ENCODE peak calls at places on chromosomes 13 and 19, in eight cellular contexts. P is thoracic aorta; G is cardiac muscle cell; E is left lung; U is CD8-positive, alpha-beta T cell; T is neural progenitor cell; M is keratinocyte; A is fibroblast of lung. Q is an unnamed sample. For H3K36me3, the result is how much of the 10 kb centered on the place peaks cover.

GRCh38 chr13:30932481-30933333 is at the start of gene TEX26:
- DNase-seq in P (no peak), G (peak), E (peak), U (no peak), T (peak), M (no peak), A (peak), Q (peak)

GRCh38 chr19:5470264-5470671 is 15.1 kb downstream of the ZNRF4 start:
- DNase-seq in P (no peak), G (no peak), E (no peak), U (no peak), T (no peak), M (peak), A (no peak), Q (no peak)

GRCh38 chr13:112955956-112956355 is 13.1 kb upstream of the MCF2L start:
- DNase-seq in P (no peak), G (no peak), E (no peak), U (no peak), T (no peak), M (no peak), A (no peak), Q (no peak)

GRCh38 chr19:10655457-10656312 is 1.5 kb downstream of the ILF3 start:
- DNase-seq in P (no peak), G (peak), E (no peak), U (no peak), T (peak), M (no peak), A (no peak), Q (peak)

GRCh38 chr13:26693749-26694463 is 66.7 kb downstream of the GPR12 start:
- DNase-seq in P (no peak), G (no peak), E (no peak), U (no peak), T (no peak), M (no peak), A (no peak), Q (no peak)

GRCh38 chr19:56015756-56016155 is 29.2 kb downstream of the NLRP5 start:
- DNase-seq in P (no peak), G (peak), E (no peak), U (no peak), T (peak), M (no peak), A (no peak), Q (no peak)

GRCh38 chr19:34365463-34366401 is 736 bp downstream of the GPI start:
- DNase-seq in P (no peak), G (peak), E (peak), U (peak), T (peak), M (no peak), A (peak), Q (no peak)

GRCh38 chr13:83350569-83350968 is 531.7 kb downstream of the SLITRK1 start:
- DNase-seq in P (no peak), G (no peak), E (no peak), U (no peak), T (no peak), M (no peak), A (peak), Q (peak)

GRCh38 chr19:22527554-22527953 is 105.4 kb upstream of the ZNF98 start:
- DNase-seq in P (no peak), G (no peak), E (no peak), U (no peak), T (no peak), M (no peak), A (no peak), Q (no peak)

GRCh38 chr19:53553865-53554791 is 16.2 kb downstream of the ZNF331 start:
- DNase-seq in P (peak), G (peak), E (peak), U (peak), T (no peak), M (peak), A (peak), Q (peak)

GRCh38 chr13:31138515-31138914 is 23.2 kb downstream of the HSPH1 start:
- DNase-seq in P (no peak), G (no peak), E (no peak), U (no peak), T (no peak), M (no peak), A (no peak), Q (no peak)

GRCh38 chr13:46543307-46543706 is 9.7 kb upstream of the LRCH1 start:
- DNase-seq in P (no peak), G (no peak), E (no peak), U (no peak), T (no peak), M (no peak), A (no peak), Q (no peak)

GRCh38 chr13:45368571-45368970 is 27.6 kb upstream of the TPT1 start:
- DNase-seq in P (no peak), G (no peak), E (no peak), U (no peak), T (no peak), M (no peak), A (no peak), Q (no peak)

GRCh38 chr19:7515471-7516226 is at the start of gene ZNF358:
- DNase-seq in P (peak), G (peak), E (peak), U (peak), T (peak), M (no peak), A (peak), Q (peak)

GRCh38 chr19:8585894-8586750 is 8.9 kb upstream of the MYO1F start:
- DNase-seq in P (no peak), G (peak), E (peak), U (peak), T (peak), M (no peak), A (no peak), Q (no peak)

GRCh38 chr19:54149021-54149812 is 10.3 kb downstream of the LENG1 start:
- DNase-seq in P (no peak), G (no peak), E (no peak), U (no peak), T (no peak), M (no peak), A (no peak), Q (no peak)

GRCh38 chr13:73900591-73900990 is 233.6 kb downstream of the KLF12 start:
- DNase-seq in P (no peak), G (no peak), E (no peak), U (no peak), T (no peak), M (no peak), A (no peak), Q (no peak)

GRCh38 chr13:114089751-114090400 is 42.5 kb downstream of the RASA3 start:
- DNase-seq in P (no peak), G (no peak), E (no peak), U (no peak), T (no peak), M (no peak), A (no peak), Q (no peak)

GRCh38 chr19:9797871-9798270 is 21.0 kb downstream of the FBXL12 start:
- DNase-seq in P (no peak), G (no peak), E (no peak), U (no peak), T (no peak), M (no peak), A (no peak), Q (no peak)

GRCh38 chr13:99384468-99384867 is 77.3 kb upstream of the GPR183 start:
- DNase-seq in P (no peak), G (no peak), E (no peak), U (peak), T (no peak), M (no peak), A (no peak), Q (no peak)

GRCh38 chr13:79631260-79631659 is 150.3 kb downstream of the NDFIP2 start:
- DNase-seq in P (no peak), G (no peak), E (no peak), U (no peak), T (no peak), M (peak), A (peak), Q (peak)

GRCh38 chr19:33100894-33101644 is 20.1 kb downstream of the GPATCH1 start:
- DNase-seq in P (no peak), G (no peak), E (no peak), U (no peak), T (no peak), M (no peak), A (no peak), Q (no peak)
- H3K27ac ChIP-seq in P (no peak), G (no peak), E (no peak), U (no peak), T (no peak), M (no peak), A (no peak), Q (no peak)

GRCh38 chr13:81197966-81198365 is 857.0 kb upstream of the SPRY2 start:
- DNase-seq in P (no peak), G (no peak), E (no peak), U (no peak), T (no peak), M (no peak), A (no peak), Q (no peak)
- TF ChIP-seq CTCF in P (no peak), G (no peak), E (no peak), U (no peak), T (no peak), M (no peak), A (no peak), Q (no peak)

GRCh38 chr19:44657211-44657921 is 13.7 kb downstream of the PVR start:
- DNase-seq in P (peak), G (peak), E (peak), U (peak), T (peak), M (no peak), A (peak), Q (peak)
- H3K36me3 ChIP-seq in P (half or more), G (under half), E (half or more), U (under half), T (under half), M (half or more), A (under half), Q (half or more)

GRCh38 chr19:58429745-58430144 is 10.2 kb downstream of the ZNF132 start:
- DNase-seq in P (no peak), G (no peak), E (no peak), U (no peak), T (no peak), M (no peak), A (no peak), Q (no peak)

GRCh38 chr19:58434217-58434616 is 5.7 kb downstream of the ZNF132 start:
- DNase-seq in P (no peak), G (no peak), E (no peak), U (no peak), T (no peak), M (no peak), A (peak), Q (no peak)

GRCh38 chr19:58428617-58429016 is 11.3 kb downstream of the ZNF132 start:
- DNase-seq in P (no peak), G (no peak), E (no peak), U (no peak), T (no peak), M (peak), A (no peak), Q (no peak)
- H3K27ac ChIP-seq in P (no peak), G (no peak), E (no peak), U (no peak), T (no peak), M (peak), A (no peak), Q (no peak)

DNA sequence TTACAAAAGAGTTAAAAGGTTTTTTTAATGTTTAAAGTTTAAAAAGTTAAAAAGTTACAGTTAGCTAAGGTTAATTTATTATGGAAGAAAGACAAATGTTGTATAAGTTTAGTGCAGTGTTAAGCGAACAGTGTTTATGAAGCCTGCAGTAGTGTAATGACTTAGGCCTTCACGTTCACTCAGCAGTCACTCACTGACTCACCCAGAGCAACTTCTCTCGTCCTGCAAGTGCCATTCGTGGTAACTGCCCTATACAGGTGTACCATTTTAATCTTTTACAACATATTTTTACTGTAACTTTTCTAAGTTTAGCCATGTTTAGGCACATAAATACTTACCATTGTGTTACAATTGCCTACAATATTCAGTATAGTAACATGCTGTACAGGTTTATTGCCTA is 398.2 kb upstream of the NBEA start:
- DNase-seq in P (no peak), G (no peak), E (no peak), U (no peak), T (no peak), M (no peak), A (no peak), Q (no peak)
- TF ChIP-seq CTCF in P (no peak), G (no peak), E (no peak), U (no peak), T (no peak), M (no peak), A (no peak), Q (no peak)

DNA sequence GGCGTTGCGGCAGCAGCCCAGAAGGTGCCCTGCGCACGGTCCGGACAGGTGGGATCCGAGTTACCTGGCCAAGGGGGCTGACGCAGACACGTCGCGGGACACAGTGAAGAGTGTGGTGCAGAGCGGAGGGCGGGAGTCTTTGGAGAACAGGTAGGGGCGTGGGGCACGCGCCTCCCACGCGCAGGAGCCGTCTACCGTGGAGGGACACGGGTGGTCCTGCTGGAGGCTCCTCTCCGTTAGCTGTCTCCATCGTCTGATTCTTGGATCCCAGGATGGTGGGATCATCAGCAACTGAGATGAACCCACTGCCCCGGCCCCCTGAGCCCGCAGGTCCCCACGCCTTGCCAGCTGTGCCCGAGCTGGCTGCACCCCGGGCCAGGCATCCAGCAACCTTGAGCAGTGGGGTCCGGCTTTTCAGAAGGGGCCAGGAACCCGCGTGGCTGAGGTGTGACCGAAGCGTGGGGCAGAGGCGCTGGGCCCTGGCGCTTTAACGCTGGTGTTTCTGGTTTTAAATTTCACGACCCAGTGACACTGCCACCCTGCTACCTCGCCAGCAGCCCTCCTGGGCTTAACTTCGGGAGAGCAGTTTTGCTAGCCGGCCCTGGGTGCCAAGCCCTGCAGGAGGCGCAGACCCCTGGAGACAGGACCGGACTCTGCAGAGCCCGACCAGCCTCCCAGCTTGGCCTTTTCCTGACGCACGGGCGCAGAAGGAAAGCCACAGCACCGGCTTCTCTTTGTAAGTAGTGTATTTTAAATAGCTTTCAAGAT is 7.3 kb downstream of the FGF22 start:
- DNase-seq in P (no peak), G (no peak), E (peak), U (no peak), T (no peak), M (no peak), A (no peak), Q (no peak)
- H3K36me3 ChIP-seq in P (under half), G (under half), E (half or more), U (under half), T (under half), M (under half), A (under half), Q (half or more)

GRCh38 chr19:16369664-16370576 is 45.3 kb downstream of the KLF2 start:
- DNase-seq in P (no peak), G (no peak), E (peak), U (peak), T (no peak), M (no peak), A (no peak), Q (no peak)

GRCh38 chr19:16370671-16371391 is 46.2 kb downstream of the KLF2 start:
- DNase-seq in P (no peak), G (no peak), E (peak), U (peak), T (no peak), M (no peak), A (no peak), Q (no peak)

GRCh38 chr19:16372065-16372915 is 47.7 kb downstream of the KLF2 start:
- DNase-seq in P (no peak), G (no peak), E (peak), U (peak), T (no peak), M (no peak), A (no peak), Q (no peak)

GRCh38 chr19:16373079-16373478 is 48.5 kb downstream of the KLF2 start:
- DNase-seq in P (no peak), G (no peak), E (peak), U (no peak), T (no peak), M (no peak), A (no peak), Q (no peak)

DNA sequence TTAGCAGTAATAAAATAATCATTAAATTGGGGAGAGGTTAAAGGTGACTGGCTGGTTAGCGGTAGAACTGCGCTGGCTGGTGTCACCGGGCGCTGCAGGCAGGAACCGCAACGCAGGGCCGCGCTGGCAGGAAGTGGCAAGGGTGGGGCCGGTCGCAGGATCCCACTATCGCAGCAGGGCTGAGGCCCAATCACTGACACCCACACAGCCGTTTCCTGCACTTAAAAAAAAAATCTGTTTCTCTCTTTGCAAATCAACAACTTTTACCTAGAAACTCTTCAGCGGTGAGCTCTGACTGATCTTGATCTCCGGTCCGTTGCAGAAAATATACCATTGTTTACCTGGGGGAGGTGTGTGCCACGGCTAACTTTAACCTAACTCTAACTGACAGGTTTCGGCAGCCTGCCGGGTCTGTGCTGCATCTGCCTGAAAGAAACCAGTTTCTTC is 46.9 kb downstream of the KLF2 start:
- DNase-seq in P (no peak), G (no peak), E (peak), U (peak), T (no peak), M (no peak), A (no peak), Q (no peak)
- H3K27ac ChIP-seq in P (no peak), G (no peak), E (peak), U (peak), T (no peak), M (no peak), A (no peak), Q (no peak)

DNA sequence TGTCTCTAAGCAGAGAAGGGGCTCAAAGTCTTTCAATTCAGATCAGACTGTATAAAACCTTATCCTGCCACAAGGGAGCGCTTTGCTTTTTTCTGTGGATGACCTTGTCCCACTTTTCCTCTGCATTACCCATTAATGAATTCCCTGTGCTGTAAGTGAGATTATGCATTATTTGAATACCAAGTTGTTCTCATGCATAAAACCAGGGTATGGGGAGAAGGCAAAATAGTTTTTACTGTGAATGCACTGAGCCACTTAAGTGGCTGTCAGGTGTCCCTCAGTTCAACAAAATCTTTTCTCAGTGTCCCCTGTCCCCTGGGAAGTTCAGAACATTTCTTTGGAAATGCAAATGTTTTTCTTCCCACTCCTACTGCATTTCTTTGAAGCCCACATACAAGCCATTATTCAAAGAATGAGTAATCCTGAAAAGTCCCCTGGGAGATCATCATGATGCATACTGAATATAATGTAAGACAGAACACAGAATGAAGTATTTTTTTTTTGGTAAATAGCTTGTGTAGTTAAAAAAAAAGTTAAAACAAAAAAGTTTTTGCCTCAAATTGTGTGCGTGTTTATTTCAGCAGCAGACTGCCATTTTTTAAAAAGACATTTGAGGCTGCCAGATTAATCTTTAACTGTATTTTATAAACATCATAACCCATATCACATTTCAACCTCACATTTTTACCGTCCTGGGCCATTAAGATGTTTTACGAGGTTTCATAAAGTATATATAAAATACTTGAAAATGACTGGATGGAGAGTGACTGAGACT is 506.7 kb upstream of the PCDH9 start:
- DNase-seq in P (no peak), G (peak), E (no peak), U (no peak), T (peak), M (no peak), A (peak), Q (peak)
- TF ChIP-seq CTCF in P (no peak), G (no peak), E (no peak), U (no peak), T (peak), M (no peak), A (peak), Q (peak)

Q was measured in brain microvascular endothelial cell.